ENCODE peak calls at places on chromosomes 16 and 17, in six cellular contexts. J, U, B, T, C and O are unnamed samples.

GRCh38 chr16:78696797-78697196 is 597.3 kb downstream of the WWOX start:
- DNase-seq in J (no peak), U (no peak), B (no peak), T (no peak), C (no peak), O (no peak)

GRCh38 chr17:50765454-50766221 is 1.7 kb downstream of the ANKRD40CL start:
- DNase-seq in J (no peak), U (peak; percentile 54), B (no peak), T (no peak), C (no peak), O (no peak)

GRCh38 chr17:49393491-49394255 is 21.0 kb downstream of the PHB1 start:
- DNase-seq in J (no peak), U (no peak), B (no peak), T (no peak), C (no peak), O (no peak)

GRCh38 chr17:76726231-76726765 is at the start of gene JMJD6:
- DNase-seq in J (peak; percentile 92), U (peak; percentile 99), B (peak; percentile 95), T (peak; percentile 98), C (peak; percentile 96), O (peak; percentile 89)

GRCh38 chr17:50428831-50429424 is 2.9 kb downstream of the ACSF2 start:
- DNase-seq in J (no peak), U (no peak), B (no peak), T (no peak), C (no peak), O (no peak)

GRCh38 chr17:50806141-50806643 is 29.2 kb upstream of the WFIKKN2 start:
- DNase-seq in J (no peak), U (no peak), B (no peak), T (peak; percentile 42), C (no peak), O (no peak)

GRCh38 chr16:2072926-2073325 is 25.1 kb downstream of the TSC2 start:
- DNase-seq in J (no peak), U (no peak), B (no peak), T (no peak), C (no peak), O (no peak)

GRCh38 chr17:74925242-74925641 is 1.2 kb downstream of the OTOP2 start:
- DNase-seq in J (no peak), U (no peak), B (no peak), T (no peak), C (no peak), O (no peak)

GRCh38 chr17:8935194-8935593 is 30.3 kb downstream of the PIK3R5 start:
- DNase-seq in J (no peak), U (no peak), B (no peak), T (no peak), C (no peak), O (no peak)

GRCh38 chr17:4605826-4606225 is 21.5 kb downstream of the SMTNL2 start:
- DNase-seq in J (no peak), U (peak; percentile 71), B (no peak), T (no peak), C (no peak), O (no peak)

GRCh38 chr17:21542991-21543390 is 149.3 kb upstream of the KCNJ18 start:
- DNase-seq in J (no peak), U (no peak), B (no peak), T (no peak), C (peak; percentile 25), O (no peak)
- H3K9me3 ChIP-seq in J (no peaks in the 10 kb centered on the region), U (peaks cover 9% of the 10 kb centered on the region), B (peaks cover 9% of the 10 kb centered on the region), T (no peaks in the 10 kb centered on the region), C (no peaks in the 10 kb centered on the region), O (no peaks in the 10 kb centered on the region)

DNA sequence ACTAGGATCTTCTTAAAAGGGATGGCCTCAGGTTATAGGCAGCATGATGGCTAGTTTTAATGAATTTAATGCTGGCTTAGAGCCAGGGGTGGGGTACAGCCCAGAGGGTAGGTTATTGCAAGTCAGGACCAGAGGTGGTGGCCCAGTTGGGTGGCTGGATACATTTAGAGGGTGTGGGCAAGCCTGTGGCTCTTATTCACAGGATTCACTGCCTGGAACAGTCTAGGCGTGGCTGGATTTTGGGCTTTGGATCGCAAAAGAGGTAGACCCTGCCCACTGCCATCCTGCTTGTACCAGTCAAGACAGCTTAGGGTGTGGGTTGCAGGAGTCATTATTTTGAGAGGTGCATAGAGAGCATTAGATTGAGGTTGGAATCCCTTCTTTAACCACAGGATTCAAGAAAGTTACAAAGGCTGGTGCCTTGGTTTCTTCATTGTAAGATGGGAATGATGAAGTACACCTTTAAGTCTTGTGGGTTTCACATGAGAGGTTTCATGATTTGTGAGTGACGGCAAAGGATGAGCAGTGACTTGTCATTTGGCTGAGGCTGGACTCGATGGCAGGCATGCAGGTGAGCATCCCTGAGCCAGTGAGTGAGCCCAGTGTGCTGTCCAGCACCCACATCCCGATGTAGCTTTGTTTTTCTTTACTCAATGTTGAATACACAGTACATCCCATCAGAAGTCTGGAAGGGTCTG is 85.2 kb downstream of the KSR1 start:
- DNase-seq in J (no peak), U (no peak), B (no peak), T (no peak), C (no peak), O (no peak)
- H3K27ac ChIP-seq in J (peak overlapping the region; percentile 92), U (no peak overlapping the region), B (no peak overlapping the region), T (no peak overlapping the region), C (peak overlapping the region; percentile 86), O (peak overlapping the region; percentile 95)

GRCh38 chr16:35196313-35196712 is 1736.9 kb downstream of the TP53TG3F start:
- DNase-seq in J (no peak), U (no peak), B (no peak), T (no peak), C (no peak), O (no peak)

GRCh38 chr16:35200662-35201061 is 1741.2 kb downstream of the TP53TG3F start:
- DNase-seq in J (no peak), U (no peak), B (no peak), T (no peak), C (no peak), O (no peak)

GRCh38 chr16:35197656-35198055 is 1738.2 kb downstream of the TP53TG3F start:
- DNase-seq in J (peak; percentile 0), U (no peak), B (no peak), T (no peak), C (no peak), O (no peak)

GRCh38 chr16:35201151-35201550 is 1741.7 kb downstream of the TP53TG3F start:
- DNase-seq in J (no peak), U (no peak), B (no peak), T (no peak), C (no peak), O (no peak)

GRCh38 chr16:35198223-35199199 is 1739.1 kb downstream of the TP53TG3F start:
- DNase-seq in J (peak; percentile 2), U (no peak), B (no peak), T (no peak), C (no peak), O (no peak)
- H3K9me3 ChIP-seq in J (no peaks in the 10 kb centered on the region), U (no peaks in the 10 kb centered on the region), B (no peaks in the 10 kb centered on the region), T (peaks cover 16% of the 10 kb centered on the region), C (peaks cover 11% of the 10 kb centered on the region), O (peaks cover 74% of the 10 kb centered on the region)

GRCh38 chr16:15975172-15975571 is 25.8 kb downstream of the ABCC1 start:
- DNase-seq in J (peak; percentile 46), U (peak; percentile 23), B (no peak), T (no peak), C (peak; percentile 53), O (no peak)

GRCh38 chr16:15973997-15974396 is 24.6 kb downstream of the ABCC1 start:
- DNase-seq in J (no peak), U (no peak), B (no peak), T (no peak), C (no peak), O (no peak)

GRCh38 chr16:15979801-15980200 is 30.4 kb downstream of the ABCC1 start:
- DNase-seq in J (no peak), U (no peak), B (no peak), T (no peak), C (no peak), O (no peak)

GRCh38 chr16:15976225-15976812 is 26.9 kb downstream of the ABCC1 start:
- DNase-seq in J (no peak), U (peak; percentile 50), B (no peak), T (no peak), C (no peak), O (no peak)

DNA sequence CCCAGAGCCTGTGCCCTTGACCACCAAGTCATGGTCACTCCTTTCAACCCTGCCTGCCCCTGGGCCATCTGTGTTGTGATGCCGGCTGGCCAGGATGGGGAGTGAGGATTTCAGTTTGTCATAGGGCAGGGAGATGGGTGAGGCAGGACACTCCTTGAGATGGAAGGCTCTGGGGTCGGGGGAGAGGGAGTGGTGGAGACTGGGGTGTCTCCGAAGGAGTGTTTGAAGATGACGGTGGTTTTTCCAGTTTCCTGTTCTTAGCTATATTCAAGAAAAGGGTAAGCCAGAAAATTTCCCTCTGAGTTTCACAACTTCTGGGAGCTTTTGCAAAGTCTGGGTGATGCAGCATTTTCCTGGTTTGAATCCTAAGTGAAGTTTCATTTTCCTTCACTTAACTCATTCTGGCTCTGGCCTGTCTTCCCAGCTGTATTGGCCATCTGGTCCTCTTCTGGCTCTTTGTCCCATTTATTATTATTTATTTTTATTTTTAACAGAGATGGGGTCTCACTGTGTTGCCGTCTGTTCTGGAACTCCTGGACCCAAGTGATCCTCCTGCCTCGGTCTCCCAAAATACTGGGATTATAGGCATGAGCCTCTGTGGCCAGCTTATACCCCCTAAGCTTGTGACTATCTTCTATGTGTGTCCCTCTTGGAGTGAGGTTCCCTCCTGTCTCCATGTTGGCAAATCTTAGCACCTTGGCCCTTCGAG is 27.7 kb downstream of the ABCC1 start:
- DNase-seq in J (peak; percentile 31), U (peak; percentile 67), B (no peak), T (no peak), C (no peak), O (no peak)
- H3K27ac ChIP-seq in J (peak overlapping the region; percentile 87), U (peak overlapping the region; percentile 72), B (no peak overlapping the region), T (no peak overlapping the region), C (peak overlapping the region; percentile 79), O (peak overlapping the region; percentile 99)